ENCODE peak calls at places on chromosomes 6 and 20, in eight cellular contexts. One of them, this sample, is unnamed. For H3K4me1, the result is how much of the 10 kb centered on the place peaks cover.

GRCh38 chr6:110951986-110952794 is 6.3 kb upstream of the GTF3C6 start:
- DNase-seq in uterus: no peak
- DNase-seq in kidney: no peak
- DNase-seq in Peyer's patch: peak
- DNase-seq in right cardiac atrium: no peak
- DNase-seq in PC-9: peak
- DNase-seq in GM23338: no peak
- DNase-seq in lung: no peak
- DNase-seq in this sample: no peak

GRCh38 chr6:13417954-13418353 is 69.4 kb downstream of the GFOD1 start:
- DNase-seq in uterus: no peak
- DNase-seq in kidney: no peak
- DNase-seq in Peyer's patch: no peak
- DNase-seq in right cardiac atrium: no peak
- DNase-seq in PC-9: no peak
- DNase-seq in GM23338: no peak
- DNase-seq in lung: no peak
- DNase-seq in this sample: no peak

GRCh38 chr6:135231469-135231844 is 50.3 kb downstream of the MYB start:
- DNase-seq in uterus: no peak
- DNase-seq in kidney: no peak
- DNase-seq in Peyer's patch: no peak
- DNase-seq in right cardiac atrium: no peak
- DNase-seq in PC-9: no peak
- DNase-seq in GM23338: no peak
- DNase-seq in lung: no peak
- DNase-seq in this sample: peak

GRCh38 chr6:40999498-41000070 is 39.4 kb downstream of the UNC5CL start:
- DNase-seq in uterus: peak
- DNase-seq in kidney: no peak
- DNase-seq in Peyer's patch: peak
- DNase-seq in right cardiac atrium: peak
- DNase-seq in PC-9: no peak
- DNase-seq in GM23338: peak
- DNase-seq in lung: peak
- DNase-seq in this sample: peak

GRCh38 chr6:125913864-125914351 is 42.7 kb upstream of the HINT3 start:
- DNase-seq in uterus: peak
- DNase-seq in kidney: no peak
- DNase-seq in Peyer's patch: peak
- DNase-seq in right cardiac atrium: no peak
- DNase-seq in PC-9: peak
- DNase-seq in GM23338: no peak
- DNase-seq in lung: no peak
- DNase-seq in this sample: peak

GRCh38 chr20:44143896-44144295 is 43.1 kb downstream of the JPH2 start:
- DNase-seq in uterus: peak
- DNase-seq in kidney: no peak
- DNase-seq in Peyer's patch: no peak
- DNase-seq in right cardiac atrium: no peak
- DNase-seq in PC-9: no peak
- DNase-seq in GM23338: no peak
- DNase-seq in lung: no peak
- DNase-seq in this sample: no peak

GRCh38 chr6:112269979-112270378 is 15.6 kb upstream of the LAMA4 start:
- DNase-seq in uterus: no peak
- DNase-seq in kidney: no peak
- DNase-seq in Peyer's patch: no peak
- DNase-seq in right cardiac atrium: no peak
- DNase-seq in PC-9: no peak
- DNase-seq in GM23338: no peak
- DNase-seq in lung: no peak
- DNase-seq in this sample: no peak

GRCh38 chr6:145241039-145241438 is 494.3 kb downstream of the EPM2A start:
- DNase-seq in uterus: no peak
- DNase-seq in kidney: no peak
- DNase-seq in Peyer's patch: no peak
- DNase-seq in right cardiac atrium: no peak
- DNase-seq in PC-9: peak
- DNase-seq in GM23338: no peak
- DNase-seq in lung: no peak
- DNase-seq in this sample: no peak

GRCh38 chr6:148967546-148967945 is 220.7 kb downstream of the UST start:
- DNase-seq in uterus: no peak
- DNase-seq in kidney: no peak
- DNase-seq in Peyer's patch: no peak
- DNase-seq in right cardiac atrium: peak
- DNase-seq in PC-9: no peak
- DNase-seq in GM23338: no peak
- DNase-seq in lung: no peak
- DNase-seq in this sample: no peak

GRCh38 chr6:47780510-47781356 is 1.1 kb upstream of the OPN5 start:
- DNase-seq in uterus: no peak
- DNase-seq in kidney: no peak
- DNase-seq in Peyer's patch: peak
- DNase-seq in right cardiac atrium: no peak
- DNase-seq in PC-9: peak
- DNase-seq in GM23338: peak
- DNase-seq in lung: no peak
- DNase-seq in this sample: peak

GRCh38 chr6:117847912-117848311 is 59.2 kb upstream of the SLC35F1 start:
- DNase-seq in uterus: no peak
- DNase-seq in kidney: no peak
- DNase-seq in Peyer's patch: no peak
- DNase-seq in right cardiac atrium: no peak
- DNase-seq in PC-9: no peak
- DNase-seq in GM23338: no peak
- DNase-seq in lung: no peak
- DNase-seq in this sample: no peak

GRCh38 chr6:25637211-25637610 is 14.8 kb upstream of the SCGN start:
- DNase-seq in uterus: no peak
- DNase-seq in kidney: no peak
- DNase-seq in Peyer's patch: no peak
- DNase-seq in right cardiac atrium: no peak
- DNase-seq in PC-9: no peak
- DNase-seq in GM23338: no peak
- DNase-seq in lung: no peak
- DNase-seq in this sample: no peak

GRCh38 chr6:98980814-98981213 is 33.1 kb upstream of the FBXL4 start:
- DNase-seq in uterus: no peak
- DNase-seq in kidney: no peak
- DNase-seq in Peyer's patch: no peak
- DNase-seq in right cardiac atrium: no peak
- DNase-seq in PC-9: no peak
- DNase-seq in GM23338: peak
- DNase-seq in lung: no peak
- DNase-seq in this sample: no peak

GRCh38 chr6:5490495-5491069 is 229.3 kb downstream of the FARS2 start:
- DNase-seq in uterus: no peak
- DNase-seq in kidney: no peak
- DNase-seq in Peyer's patch: no peak
- DNase-seq in right cardiac atrium: no peak
- DNase-seq in PC-9: no peak
- DNase-seq in GM23338: no peak
- DNase-seq in lung: no peak
- DNase-seq in this sample: no peak

GRCh38 chr20:21509597-21510331 is 4.1 kb downstream of the NKX2-2 start:
- DNase-seq in uterus: no peak
- DNase-seq in kidney: no peak
- DNase-seq in Peyer's patch: no peak
- DNase-seq in right cardiac atrium: no peak
- DNase-seq in PC-9: no peak
- DNase-seq in GM23338: peak
- DNase-seq in lung: no peak
- DNase-seq in this sample: no peak

GRCh38 chr20:21511485-21511849 is 2.4 kb downstream of the NKX2-2 start:
- DNase-seq in uterus: no peak
- DNase-seq in kidney: no peak
- DNase-seq in Peyer's patch: no peak
- DNase-seq in right cardiac atrium: no peak
- DNase-seq in PC-9: no peak
- DNase-seq in GM23338: peak
- DNase-seq in lung: no peak
- DNase-seq in this sample: no peak

GRCh38 chr20:21510414-21510971 is 3.4 kb downstream of the NKX2-2 start:
- DNase-seq in uterus: no peak
- DNase-seq in kidney: no peak
- DNase-seq in Peyer's patch: no peak
- DNase-seq in right cardiac atrium: no peak
- DNase-seq in PC-9: no peak
- DNase-seq in GM23338: peak
- DNase-seq in lung: no peak
- DNase-seq in this sample: no peak

GRCh38 chr20:21511850-21512633 is 1.8 kb downstream of the NKX2-2 start:
- DNase-seq in uterus: no peak
- DNase-seq in kidney: no peak
- DNase-seq in Peyer's patch: no peak
- DNase-seq in right cardiac atrium: no peak
- DNase-seq in PC-9: no peak
- DNase-seq in GM23338: peak
- DNase-seq in lung: no peak
- DNase-seq in this sample: no peak

GRCh38 chr20:21510995-21511394 is 2.9 kb downstream of the NKX2-2 start:
- DNase-seq in uterus: no peak
- DNase-seq in kidney: no peak
- DNase-seq in Peyer's patch: no peak
- DNase-seq in right cardiac atrium: no peak
- DNase-seq in PC-9: no peak
- DNase-seq in GM23338: no peak
- DNase-seq in lung: no peak
- DNase-seq in this sample: no peak
- H3K4me1 ChIP-seq in uterus: under half
- H3K4me1 ChIP-seq in kidney: under half
- H3K4me1 ChIP-seq in Peyer's patch: under half
- H3K4me1 ChIP-seq in right cardiac atrium: under half
- H3K4me1 ChIP-seq in PC-9: under half
- H3K4me1 ChIP-seq in GM23338: half or more
- H3K4me1 ChIP-seq in lung: under half
- H3K4me1 ChIP-seq in this sample: under half

GRCh38 chr6:1227935-1228753 is 83.8 kb upstream of the FOXQ1 start:
- DNase-seq in uterus: no peak
- DNase-seq in kidney: no peak
- DNase-seq in Peyer's patch: no peak
- DNase-seq in right cardiac atrium: no peak
- DNase-seq in PC-9: peak
- DNase-seq in GM23338: no peak
- DNase-seq in lung: no peak
- DNase-seq in this sample: peak

GRCh38 chr6:1229808-1230207 is 82.1 kb upstream of the FOXQ1 start:
- DNase-seq in uterus: no peak
- DNase-seq in kidney: no peak
- DNase-seq in Peyer's patch: no peak
- DNase-seq in right cardiac atrium: no peak
- DNase-seq in PC-9: no peak
- DNase-seq in GM23338: no peak
- DNase-seq in lung: no peak
- DNase-seq in this sample: no peak

GRCh38 chr6:1230281-1230680 is 81.6 kb upstream of the FOXQ1 start:
- DNase-seq in uterus: no peak
- DNase-seq in kidney: no peak
- DNase-seq in Peyer's patch: no peak
- DNase-seq in right cardiac atrium: no peak
- DNase-seq in PC-9: no peak
- DNase-seq in GM23338: no peak
- DNase-seq in lung: no peak
- DNase-seq in this sample: no peak

GRCh38 chr6:1228754-1229191 is 83.1 kb upstream of the FOXQ1 start:
- DNase-seq in uterus: no peak
- DNase-seq in kidney: no peak
- DNase-seq in Peyer's patch: no peak
- DNase-seq in right cardiac atrium: no peak
- DNase-seq in PC-9: no peak
- DNase-seq in GM23338: no peak
- DNase-seq in lung: no peak
- DNase-seq in this sample: no peak

GRCh38 chr6:1229301-1229700 is 82.6 kb upstream of the FOXQ1 start:
- DNase-seq in uterus: no peak
- DNase-seq in kidney: no peak
- DNase-seq in Peyer's patch: no peak
- DNase-seq in right cardiac atrium: no peak
- DNase-seq in PC-9: no peak
- DNase-seq in GM23338: no peak
- DNase-seq in lung: no peak
- DNase-seq in this sample: no peak
- H3K4me3 ChIP-seq in uterus: no peak
- H3K4me3 ChIP-seq in kidney: no peak
- H3K4me3 ChIP-seq in Peyer's patch: no peak
- H3K4me3 ChIP-seq in right cardiac atrium: no peak
- H3K4me3 ChIP-seq in PC-9: no peak
- H3K4me3 ChIP-seq in GM23338: no peak
- H3K4me3 ChIP-seq in lung: no peak
- H3K4me3 ChIP-seq in this sample: no peak

DNA sequence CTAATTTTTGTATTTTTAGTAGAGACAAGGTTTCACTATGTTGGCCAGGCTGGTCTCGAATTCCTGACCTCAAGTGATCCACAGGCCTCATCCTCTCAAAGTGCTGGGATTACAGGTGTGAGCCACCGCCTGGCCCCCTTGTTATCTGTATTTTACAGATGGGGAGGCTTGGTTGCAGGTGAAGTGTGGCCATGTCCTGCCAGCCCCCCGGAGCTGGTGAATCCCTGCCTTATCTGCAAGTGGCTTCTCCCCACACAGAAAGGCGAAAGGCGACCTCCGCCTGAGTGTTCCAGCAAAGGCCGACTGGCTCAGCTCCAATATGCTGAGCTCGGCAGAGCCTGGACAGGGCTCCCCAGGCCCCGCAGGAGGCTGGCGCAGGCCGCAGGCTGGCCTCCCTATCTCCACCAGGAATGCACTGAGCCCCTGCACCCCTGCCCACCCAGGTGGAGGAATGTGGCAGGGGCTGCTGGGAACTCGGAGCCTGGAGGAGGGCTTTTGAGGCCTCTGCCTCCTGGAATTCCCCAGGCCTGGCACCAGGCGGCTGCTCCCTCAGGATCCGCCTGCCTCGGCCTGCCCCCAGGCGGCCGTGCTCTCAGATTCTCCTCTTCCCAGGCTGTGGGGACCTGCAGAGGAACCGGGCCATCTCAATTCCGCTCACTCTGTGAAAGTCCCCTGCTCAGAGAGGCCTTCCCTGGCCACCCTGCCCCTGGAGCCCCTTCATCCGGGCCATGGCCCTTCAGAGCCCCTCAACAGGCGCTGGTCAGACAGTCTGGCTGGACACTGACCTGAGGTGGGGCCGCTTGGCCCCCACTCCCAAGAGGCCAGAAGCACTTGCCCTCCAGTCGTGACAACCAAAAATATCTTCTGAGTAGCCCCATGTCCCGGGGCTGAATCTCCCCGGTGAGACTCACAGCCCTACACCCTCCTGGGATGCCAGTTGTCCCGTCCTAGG is 9.3 kb upstream of the LAMA5 start:
- DNase-seq in uterus: peak
- DNase-seq in kidney: no peak
- DNase-seq in Peyer's patch: no peak
- DNase-seq in right cardiac atrium: peak
- DNase-seq in PC-9: no peak
- DNase-seq in GM23338: peak
- DNase-seq in lung: peak
- DNase-seq in this sample: no peak
- H3K27ac ChIP-seq in uterus: peak
- H3K27ac ChIP-seq in kidney: peak
- H3K27ac ChIP-seq in Peyer's patch: peak
- H3K27ac ChIP-seq in right cardiac atrium: peak
- H3K27ac ChIP-seq in PC-9: no peak
- H3K27ac ChIP-seq in GM23338: peak
- H3K27ac ChIP-seq in lung: peak
- H3K27ac ChIP-seq in this sample: no peak

GRCh38 chr6:46243754-46244153 is 73.0 kb upstream of the ENPP5 start:
- DNase-seq in uterus: no peak
- DNase-seq in kidney: no peak
- DNase-seq in Peyer's patch: no peak
- DNase-seq in right cardiac atrium: peak
- DNase-seq in PC-9: no peak
- DNase-seq in GM23338: no peak
- DNase-seq in lung: no peak
- DNase-seq in this sample: no peak
- H3K4me1 ChIP-seq in uterus: under half
- H3K4me1 ChIP-seq in kidney: under half
- H3K4me1 ChIP-seq in Peyer's patch: under half
- H3K4me1 ChIP-seq in right cardiac atrium: under half
- H3K4me1 ChIP-seq in PC-9: under half
- H3K4me1 ChIP-seq in GM23338: under half
- H3K4me1 ChIP-seq in lung: under half
- H3K4me1 ChIP-seq in this sample: under half